ENCODE peak calls at places on chromosome 9, in six cellular contexts. Y is prostate gland, N is breast epithelium, V is GM12865, W is left lung, L is activated B cell treated with CpG ODN at 0.5 μM for 24 hours. K is an unnamed sample.

GRCh38 chr9:86948153-86948929 is 1.0 kb upstream of the GAS1 start:
- DNase-seq in V (peak; percentile 73), Y (peak; percentile 77), L (peak; percentile 42), N (peak; percentile 68), W (peak; percentile 85), K (peak; percentile 54)

GRCh38 chr9:111298111-111298510 is 31.9 kb downstream of the OR2K2 start:
- DNase-seq in L (no peak), V (no peak), W (no peak), Y (no peak), N (no peak), K (no peak)

GRCh38 chr9:76162751-76163500 is 231.3 kb downstream of the RFK start:
- DNase-seq in V (no peak), Y (no peak), N (no peak), L (no peak), W (no peak), K (no peak)

GRCh38 chr9:68417762-68418161 is 61.4 kb downstream of the PGM5 start:
- DNase-seq in L (no peak), V (no peak), Y (no peak), N (no peak), W (no peak), K (no peak)

GRCh38 chr9:135329571-135330306 is 149.8 kb upstream of the PPP1R26 start:
- DNase-seq in W (peak; percentile 67), V (no peak), Y (no peak), L (no peak), N (no peak), K (no peak)

GRCh38 chr9:81716409-81716808 is 27.1 kb upstream of the TLE1 start:
- DNase-seq in N (no peak), L (no peak), W (peak; percentile 8), Y (no peak), V (no peak), K (no peak)

GRCh38 chr9:16811987-16812685 is 58.3 kb downstream of the BNC2 start:
- DNase-seq in L (no peak), N (no peak), V (no peak), Y (no peak), W (no peak), K (no peak)

GRCh38 chr9:130183133-130183762 is 11.0 kb downstream of the NCS1 start:
- DNase-seq in Y (no peak), L (no peak), W (peak; percentile 67), N (peak; percentile 55), V (no peak), K (no peak)

GRCh38 chr9:93298498-93299417 is 114.8 kb downstream of the WNK2 start:
- DNase-seq in V (no peak), N (no peak), L (no peak), W (no peak), Y (no peak), K (no peak)

GRCh38 chr9:134324359-134325095 is 1.7 kb upstream of the RXRA start:
- DNase-seq in N (no peak), Y (no peak), W (peak; percentile 73), V (no peak), L (no peak), K (no peak)

GRCh38 chr9:6907772-6908381 is 150.1 kb downstream of the KDM4C start:
- DNase-seq in Y (no peak), W (no peak), N (no peak), V (peak; percentile 26), L (no peak), K (no peak)

GRCh38 chr9:114156658-114157421 is 1.5 kb downstream of the COL27A1 start:
- DNase-seq in Y (peak; percentile 38), W (peak; percentile 86), L (no peak), N (peak; percentile 35), V (no peak), K (peak; percentile 18)

GRCh38 chr9:129109504-129109903 is 1.1 kb downstream of the CRAT start:
- DNase-seq in L (no peak), Y (no peak), N (no peak), W (peak; percentile 57), V (peak; percentile 29), K (no peak)

GRCh38 chr9:93697352-93698139 is 121.2 kb downstream of the PHF2 start:
- DNase-seq in W (no peak), Y (no peak), V (no peak), L (no peak), N (no peak), K (no peak)

GRCh38 chr9:88658311-88658822 is 123.4 kb downstream of the NXNL2 start:
- DNase-seq in N (no peak), W (no peak), V (no peak), Y (no peak), L (no peak), K (no peak)

GRCh38 chr9:136529516-136530471 is 16.1 kb downstream of the NOTCH1 start:
- DNase-seq in Y (no peak), W (no peak), N (no peak), V (no peak), L (no peak), K (no peak)

GRCh38 chr9:84121991-84122523 is 141.5 kb downstream of the RMI1 start:
- DNase-seq in N (no peak), W (no peak), Y (no peak), V (peak; percentile 47), L (no peak), K (no peak)

GRCh38 chr9:128554155-128554862 is 1.9 kb downstream of the SPTAN1 start:
- DNase-seq in W (no peak), L (no peak), V (peak; percentile 46), N (peak; percentile 36), Y (no peak), K (no peak)

GRCh38 chr9:124415102-124415851 is at the start of gene PSMB7:
- DNase-seq in V (peak; percentile 98), W (peak; percentile 96), Y (peak; percentile 93), L (peak; percentile 91), N (peak; percentile 94), K (peak; percentile 88)
- TF ChIP-seq CTCF in V (peak; percentile 82), W (peak; percentile 69), Y (peak; percentile 84), L (peak; percentile 38), N (peak; percentile 81), K (peak; percentile 94)

GRCh38 chr9:347667-348292 is 133.1 kb downstream of the DOCK8 start:
- DNase-seq in W (no peak), Y (no peak), V (no peak), L (no peak), N (no peak), K (no peak)
- TF ChIP-seq CTCF in W (peak; percentile 68), Y (peak; percentile 83), V (peak; percentile 20), L (no peak), N (peak; percentile 86), K (peak; percentile 73)

GRCh38 chr9:77793909-77794308 is 145.8 kb upstream of the GNA14 start:
- DNase-seq in N (no peak), W (no peak), L (no peak), V (no peak), Y (no peak), K (no peak)
- TF ChIP-seq CTCF in N (peak; percentile 13), W (no peak), L (no peak), V (no peak), Y (peak; percentile 28), K (no peak)

DNA sequence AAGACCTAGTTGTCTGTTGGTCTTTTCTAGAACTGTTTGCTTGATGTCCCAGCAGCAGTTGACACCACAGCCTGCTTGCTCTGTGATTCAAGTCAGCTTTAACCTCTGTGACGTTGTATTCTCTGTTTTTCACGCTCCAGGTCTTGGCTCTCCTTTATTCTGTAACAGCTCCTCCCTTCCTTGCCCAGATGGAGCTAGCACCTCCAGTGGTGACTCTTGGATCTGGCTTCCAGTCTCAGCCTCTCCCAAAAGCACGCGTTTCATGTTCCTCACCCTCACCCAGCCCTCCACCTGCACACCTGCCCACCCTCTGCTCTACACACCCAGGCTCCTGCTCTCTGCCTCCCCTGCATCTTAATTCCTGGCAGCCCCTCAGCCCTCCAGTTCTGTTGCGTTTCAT is 50.6 kb downstream of the DMRT1 start:
- DNase-seq in W (no peak), N (no peak), V (no peak), Y (no peak), L (no peak), K (no peak)
- TF ChIP-seq CTCF in W (no peak), N (no peak), V (peak; percentile 15), Y (no peak), L (no peak), K (peak; percentile 21)

GRCh38 chr9:20189871-20190270 is 401.0 kb upstream of the SLC24A2 start:
- DNase-seq in N (no peak), Y (no peak), L (no peak), V (no peak), W (no peak), K (no peak)

GRCh38 chr9:20188616-20189212 is 399.9 kb upstream of the SLC24A2 start:
- DNase-seq in V (no peak), Y (no peak), L (no peak), W (no peak), N (no peak), K (no peak)

GRCh38 chr9:20187318-20187717 is 398.5 kb upstream of the SLC24A2 start:
- DNase-seq in N (no peak), L (no peak), V (no peak), Y (no peak), W (no peak), K (no peak)

GRCh38 chr9:20186823-20187222 is 398.0 kb upstream of the SLC24A2 start:
- DNase-seq in L (no peak), V (no peak), Y (no peak), W (no peak), N (no peak), K (no peak)

GRCh38 chr9:20191239-20191840 is 402.5 kb upstream of the SLC24A2 start:
- DNase-seq in L (no peak), V (no peak), W (no peak), N (no peak), Y (no peak), K (no peak)
- TF ChIP-seq CTCF in L (no peak), V (no peak), W (no peak), N (no peak), Y (no peak), K (no peak)

K was measured in progenitor cell of endocrine pancreas.